ENCODE peak calls at places on chromosomes 12 and 14, in five cellular contexts. N, H, A, Z and E are unnamed samples.

GRCh38 chr14:69863083-69863482 is 16.1 kb upstream of the SMOC1 start:
- DNase-seq in H (no peak), N (no peak), Z (peak), A (no peak), E (no peak)

GRCh38 chr12:12877789-12878455 is 13.4 kb upstream of the GPRC5A start:
- DNase-seq in A (no peak), Z (no peak), H (no peak), N (no peak), E (no peak)

GRCh38 chr12:64877363-64878004 is 53.0 kb downstream of the TBC1D30 start:
- DNase-seq in A (no peak), Z (no peak), N (no peak), H (no peak), E (peak)

GRCh38 chr12:1453801-1454200 is 140.6 kb downstream of the FBXL14 start:
- DNase-seq in H (no peak), A (no peak), N (no peak), Z (no peak), E (no peak)

GRCh38 chr12:90013409-90013808 is 304.8 kb upstream of the ATP2B1 start:
- DNase-seq in H (no peak), N (no peak), A (no peak), Z (no peak), E (peak)

GRCh38 chr12:67096533-67097318 is 172.4 kb upstream of the CAND1 start:
- DNase-seq in A (no peak), N (no peak), H (no peak), Z (no peak), E (no peak)

GRCh38 chr12:109773384-109774011 is 59.7 kb downstream of the TRPV4 start:
- DNase-seq in Z (no peak), N (no peak), H (no peak), A (no peak), E (no peak)

GRCh38 chr12:76413121-76413520 is 64.9 kb upstream of the BBS10 start:
- DNase-seq in H (no peak), A (no peak), N (no peak), Z (no peak), E (no peak)

GRCh38 chr12:54261817-54262402 is 18.0 kb downstream of the CBX5 start:
- DNase-seq in N (no peak), Z (no peak), H (no peak), A (no peak), E (no peak)

GRCh38 chr12:53561590-53561953 is 54.3 kb upstream of the NPFF start:
- DNase-seq in H (no peak), Z (peak), N (peak), A (no peak), E (no peak)

GRCh38 chr12:62466018-62466595 is 519 bp upstream of the MON2 start:
- DNase-seq in N (no peak), H (peak), A (peak), Z (peak), E (no peak)

GRCh38 chr12:47763481-47764344 is 5.0 kb upstream of the RAPGEF3 start:
- DNase-seq in A (no peak), N (no peak), H (no peak), Z (no peak), E (no peak)

GRCh38 chr12:90128526-90128925 is 419.9 kb upstream of the ATP2B1 start:
- DNase-seq in H (no peak), A (no peak), Z (no peak), N (no peak), E (no peak)

GRCh38 chr12:104352106-104352713 is 48.7 kb downstream of the EID3 start:
- DNase-seq in Z (no peak), H (no peak), N (no peak), A (peak), E (no peak)

GRCh38 chr12:65278576-65279386 is at the start of gene MSRB3:
- DNase-seq in A (peak), H (peak), Z (peak), N (peak), E (no peak)

GRCh38 chr12:79548525-79548924 is 142.2 kb downstream of the PAWR start:
- DNase-seq in N (no peak), H (no peak), Z (no peak), A (no peak), E (no peak)

GRCh38 chr12:3728686-3729085 is 24.2 kb downstream of the CRACR2A start:
- DNase-seq in Z (no peak), N (no peak), H (no peak), A (no peak), E (no peak)

GRCh38 chr12:124562018-124562795 is 5.2 kb downstream of the NCOR2 start:
- DNase-seq in H (no peak), N (no peak), Z (no peak), A (no peak), E (no peak)

GRCh38 chr12:94636462-94637085 is 13.8 kb downstream of the TMCC3 start:
- DNase-seq in H (no peak), Z (no peak), A (no peak), N (no peak), E (no peak)

GRCh38 chr14:63941023-63941422 is 88.2 kb downstream of the SYNE2 start:
- DNase-seq in N (no peak), Z (no peak), H (no peak), A (no peak), E (no peak)

GRCh38 chr12:117441751-117442150 is 80.3 kb upstream of the NOS1 start:
- DNase-seq in H (no peak), Z (no peak), N (no peak), A (no peak), E (no peak)

GRCh38 chr12:6285532-6286306 is 24.8 kb upstream of the PLEKHG6 start:
- DNase-seq in H (no peak), Z (no peak), N (no peak), A (no peak), E (no peak)

GRCh38 chr14:76615331-76615730 is 145.9 kb upstream of the VASH1 start:
- DNase-seq in N (no peak), A (no peak), H (no peak), Z (no peak), E (no peak)

GRCh38 chr12:124493809-124494750 is 73.3 kb downstream of the NCOR2 start:
- DNase-seq in A (no peak), H (peak), Z (no peak), N (no peak), E (peak)

GRCh38 chr12:128077211-128077916 is 189.6 kb upstream of the TMEM132C start:
- DNase-seq in A (no peak), Z (no peak), H (no peak), N (no peak), E (no peak)

GRCh38 chr14:53715390-53715730 is 241.3 kb downstream of the BMP4 start:
- DNase-seq in A (no peak), H (no peak), N (peak), Z (peak), E (no peak)

GRCh38 chr12:130872179-130873096 is 572 bp downstream of the RAN start:
- DNase-seq in Z (no peak), N (no peak), A (no peak), H (peak), E (no peak)

GRCh38 chr14:91770185-91770584 is 38.3 kb upstream of the CATSPERB start:
- DNase-seq in A (no peak), N (no peak), Z (no peak), H (no peak), E (no peak)

GRCh38 chr14:76581592-76581991 is 179.7 kb upstream of the VASH1 start:
- DNase-seq in A (no peak), Z (no peak), H (no peak), N (no peak), E (no peak)

GRCh38 chr12:81206425-81206824 is 128.5 kb downstream of the ACSS3 start:
- DNase-seq in H (no peak), N (no peak), Z (no peak), A (no peak), E (no peak)

GRCh38 chr14:61994589-61994988 is 232.4 kb downstream of the SNAPC1 start:
- DNase-seq in H (no peak), Z (no peak), A (no peak), N (no peak), E (no peak)

GRCh38 chr14:61988240-61988639 is 226.0 kb downstream of the SNAPC1 start:
- DNase-seq in Z (no peak), N (no peak), A (no peak), H (no peak), E (no peak)

GRCh38 chr14:61997146-61997545 is 234.9 kb downstream of the SNAPC1 start:
- DNase-seq in A (no peak), Z (no peak), H (no peak), N (no peak), E (no peak)

GRCh38 chr14:61992139-61992538 is 229.9 kb downstream of the SNAPC1 start:
- DNase-seq in N (no peak), H (no peak), Z (no peak), A (no peak), E (no peak)
- TF ChIP-seq SRF in N (no peak), H (no peak), Z (no peak), A (no peak), E (no peak)

DNA sequence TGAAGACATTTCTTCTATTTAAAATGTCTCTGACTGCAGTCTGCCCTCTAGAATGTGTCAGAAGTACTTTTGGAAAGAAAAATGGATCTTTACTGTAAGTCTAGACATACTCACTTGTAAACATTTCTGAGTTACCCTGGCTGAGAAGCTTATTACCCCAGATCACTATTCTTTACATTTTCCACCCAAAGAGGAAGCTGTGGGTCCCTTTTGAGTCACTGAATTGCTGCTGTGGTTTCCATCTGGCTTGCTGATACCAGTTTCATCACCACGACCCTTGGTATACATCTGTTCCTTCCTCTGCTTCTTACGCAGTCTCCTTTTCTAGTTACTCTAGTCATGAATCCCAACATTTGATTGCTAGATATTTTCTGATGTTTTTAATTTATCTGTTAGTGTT is 20.2 kb upstream of the CLEC4D start:
- DNase-seq in N (no peak), A (no peak), H (no peak), Z (no peak), E (peak)
- TF ChIP-seq SP1 in N (no peak), A (no peak), H (no peak), Z (no peak), E (no peak)

GRCh38 chr12:40312982-40313576 is 88.3 kb downstream of the LRRK2 start:
- DNase-seq in H (no peak), A (no peak), Z (peak), N (no peak), E (no peak)
- TF ChIP-seq SRF in H (no peak), A (no peak), Z (no peak), N (no peak), E (no peak)

GRCh38 chr12:85803231-85803630 is 33.0 kb downstream of the RASSF9 start:
- DNase-seq in Z (no peak), A (no peak), H (no peak), N (no peak), E (no peak)

GRCh38 chr12:85807681-85808228 is 28.5 kb downstream of the RASSF9 start:
- DNase-seq in A (no peak), N (no peak), Z (no peak), H (no peak), E (no peak)

GRCh38 chr12:85803923-85804322 is 32.3 kb downstream of the RASSF9 start:
- DNase-seq in H (no peak), Z (no peak), A (no peak), N (no peak), E (no peak)

GRCh38 chr12:85805654-85806053 is 30.6 kb downstream of the RASSF9 start:
- DNase-seq in H (no peak), Z (no peak), A (no peak), N (no peak), E (no peak)

GRCh38 chr12:85804663-85805062 is 31.5 kb downstream of the RASSF9 start:
- DNase-seq in N (no peak), H (no peak), Z (no peak), A (no peak), E (no peak)
- TF ChIP-seq SP1 in N (no peak), H (no peak), Z (no peak), A (no peak), E (no peak)

DNA sequence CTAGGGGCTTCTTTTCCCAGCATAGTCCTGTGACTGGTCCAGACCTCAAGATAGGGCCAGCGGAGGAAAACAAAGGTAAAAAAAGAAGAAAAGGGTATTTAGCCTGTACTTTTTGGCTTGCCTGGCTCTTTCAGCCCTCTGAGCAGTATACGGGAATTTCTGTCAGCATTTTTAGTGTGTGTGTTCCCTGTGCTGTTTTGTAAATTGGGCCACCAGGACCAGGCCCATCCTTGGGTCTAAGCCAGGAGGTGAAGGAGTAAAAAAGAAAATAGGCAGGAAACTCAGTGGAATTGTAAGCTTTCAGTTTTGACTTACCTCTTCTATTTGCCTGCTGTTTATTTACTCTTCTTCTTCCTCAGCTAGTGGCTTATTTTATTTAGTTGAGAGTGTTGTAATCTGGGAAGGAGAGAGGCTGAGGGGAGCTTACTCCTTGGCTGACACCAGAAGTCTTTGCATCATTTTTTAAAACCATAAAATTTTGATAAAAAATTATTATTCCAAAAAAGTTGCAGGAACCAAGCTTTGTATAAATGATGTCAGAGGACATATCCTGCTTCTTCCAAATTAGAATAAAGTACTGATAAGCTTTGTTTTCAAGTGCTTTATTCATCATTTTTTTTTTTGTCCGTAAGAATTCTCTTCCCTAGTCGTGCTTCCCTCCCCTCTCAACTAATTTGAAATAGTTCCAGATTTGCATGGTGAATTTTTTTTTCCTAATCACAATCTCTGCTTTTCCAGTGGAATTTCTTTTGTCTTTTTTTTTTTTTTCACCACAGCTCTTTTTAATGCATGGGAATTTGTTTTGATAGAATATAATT is 63.8 kb downstream of the DIP2B start:
- DNase-seq in H (no peak), Z (no peak), N (no peak), A (no peak), E (no peak)
- TF ChIP-seq SRF in H (no peak), Z (no peak), N (no peak), A (no peak), E (no peak)

GRCh38 chr12:98403385-98403784 is 112.0 kb upstream of the TMPO start:
- DNase-seq in H (no peak), A (no peak), Z (no peak), N (no peak), E (no peak)

GRCh38 chr12:98402671-98403070 is 112.7 kb upstream of the TMPO start:
- DNase-seq in A (no peak), Z (no peak), N (no peak), H (no peak), E (no peak)

GRCh38 chr12:98399532-98399931 is 115.9 kb upstream of the TMPO start:
- DNase-seq in A (no peak), H (peak), N (peak), Z (peak), E (no peak)

GRCh38 chr12:98402081-98402480 is 113.3 kb upstream of the TMPO start:
- DNase-seq in A (no peak), H (no peak), N (peak), Z (peak), E (no peak)

DNA sequence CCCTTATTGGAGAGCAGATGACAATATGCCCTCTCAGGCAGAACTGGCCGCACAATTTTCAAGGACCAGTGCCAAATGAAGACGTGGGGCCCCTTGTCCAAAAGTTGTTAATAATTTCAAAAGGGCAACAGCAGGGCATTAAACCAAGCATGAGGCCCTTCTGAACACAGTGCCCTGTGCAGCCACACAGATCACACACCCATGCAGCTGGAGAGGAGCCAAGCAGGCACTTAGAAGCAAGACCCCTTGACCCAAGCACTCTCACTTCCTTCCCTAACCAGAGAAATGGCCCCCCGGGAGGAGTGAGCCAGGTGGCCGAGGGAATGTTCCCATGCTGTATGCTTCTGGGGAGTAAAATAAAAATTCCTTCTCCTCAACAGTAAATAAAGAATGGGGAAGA is 114.0 kb upstream of the TMPO start:
- DNase-seq in H (no peak), N (no peak), Z (no peak), A (no peak), E (peak)
- TF ChIP-seq SP1 in H (no peak), N (peak), Z (no peak), A (no peak), E (no peak)

DNA sequence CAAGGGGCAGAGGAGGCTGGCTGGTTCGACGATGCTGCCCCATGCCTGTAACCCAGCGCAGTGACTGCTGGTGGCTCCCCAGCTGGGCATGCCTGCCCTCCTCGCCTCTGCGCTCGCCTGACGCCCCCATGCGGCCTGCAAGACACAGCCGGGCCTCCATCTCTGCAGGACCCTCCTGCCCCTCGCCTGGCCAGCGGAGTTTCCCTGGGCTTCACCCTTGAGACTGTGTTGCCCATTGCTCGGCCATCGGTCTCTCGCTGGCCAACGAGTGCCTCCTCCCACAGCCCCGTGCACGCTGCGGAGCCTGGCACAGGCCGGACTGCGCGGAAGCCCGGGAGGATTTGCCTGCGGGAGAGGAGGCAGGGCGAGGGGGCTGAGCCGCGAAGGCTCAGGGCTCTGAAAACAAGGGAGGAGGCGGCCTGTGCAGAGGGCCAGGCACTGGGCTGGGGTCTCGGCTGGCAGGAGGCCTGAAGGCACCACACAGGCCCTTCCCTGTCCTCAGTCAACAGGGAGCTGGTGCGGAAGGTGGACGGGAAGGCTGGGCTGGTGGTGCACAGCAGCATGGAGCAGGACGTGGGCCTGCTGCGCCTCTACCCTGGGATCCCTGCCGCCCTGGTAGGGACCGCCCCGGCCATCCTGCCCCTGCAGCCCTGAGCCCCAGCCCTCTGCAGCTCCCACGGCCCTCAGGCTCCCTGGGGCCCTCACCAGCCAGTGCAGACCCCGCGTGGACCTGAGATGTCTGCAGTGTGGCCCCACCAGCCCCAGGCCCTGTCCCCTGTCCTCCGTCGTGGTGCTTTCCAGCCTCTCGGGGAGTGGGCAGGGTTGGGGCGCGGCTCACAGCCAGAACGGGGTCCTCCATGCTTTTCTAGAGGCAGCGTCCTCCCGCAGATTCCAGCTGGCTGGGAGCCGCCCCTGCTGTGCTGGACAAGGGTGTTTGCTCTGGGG is 17.8 kb downstream of the ASPG start:
- DNase-seq in N (no peak), H (no peak), A (no peak), Z (no peak), E (no peak)
- TF ChIP-seq SRF in N (no peak), H (no peak), A (no peak), Z (no peak), E (no peak)